ENCODE peak calls at places on chromosomes 13 and 19, in six cellular contexts. One of them, this sample, is unnamed.

GRCh38 chr19:5436101-5436947 is 18.9 kb upstream of the ZNRF4 start:
- DNase-seq in stimulated activated CD4-positive, alpha-beta T cell treated with anti-CD3 and anti-CD28 coated beads, Interleukin-1b, Interleukin-23, amount 100 ng/mL, for 24 hours: no peak
- DNase-seq in gastrocnemius medialis: no peak
- DNase-seq in A549: peak; percentile 65
- DNase-seq in GM12892: no peak
- DNase-seq in neuronal stem cell: peak; percentile 89
- DNase-seq in this sample: peak; percentile 95

GRCh38 chr19:33376931-33377557 is 3.5 kb downstream of the CEBPG start:
- DNase-seq in stimulated activated CD4-positive, alpha-beta T cell treated with anti-CD3 and anti-CD28 coated beads, Interleukin-1b, Interleukin-23, amount 100 ng/mL, for 24 hours: no peak
- DNase-seq in gastrocnemius medialis: no peak
- DNase-seq in A549: peak; percentile 66
- DNase-seq in GM12892: no peak
- DNase-seq in neuronal stem cell: no peak
- DNase-seq in this sample: no peak

GRCh38 chr13:106599875-106600797 is 32.2 kb upstream of the ARGLU1 start:
- DNase-seq in stimulated activated CD4-positive, alpha-beta T cell treated with anti-CD3 and anti-CD28 coated beads, Interleukin-1b, Interleukin-23, amount 100 ng/mL, for 24 hours: no peak
- DNase-seq in gastrocnemius medialis: no peak
- DNase-seq in A549: no peak
- DNase-seq in GM12892: no peak
- DNase-seq in neuronal stem cell: no peak
- DNase-seq in this sample: no peak

GRCh38 chr19:33434886-33435705 is 61.6 kb downstream of the CEBPG start:
- DNase-seq in stimulated activated CD4-positive, alpha-beta T cell treated with anti-CD3 and anti-CD28 coated beads, Interleukin-1b, Interleukin-23, amount 100 ng/mL, for 24 hours: no peak
- DNase-seq in gastrocnemius medialis: no peak
- DNase-seq in A549: no peak
- DNase-seq in GM12892: no peak
- DNase-seq in neuronal stem cell: no peak
- DNase-seq in this sample: no peak

GRCh38 chr19:51479531-51480331 is 1.4 kb downstream of the CEACAM18 start:
- DNase-seq in stimulated activated CD4-positive, alpha-beta T cell treated with anti-CD3 and anti-CD28 coated beads, Interleukin-1b, Interleukin-23, amount 100 ng/mL, for 24 hours: no peak
- DNase-seq in gastrocnemius medialis: no peak
- DNase-seq in A549: no peak
- DNase-seq in GM12892: no peak
- DNase-seq in neuronal stem cell: no peak
- DNase-seq in this sample: no peak

GRCh38 chr19:15340086-15340485 is 7.7 kb upstream of the BRD4 start:
- DNase-seq in stimulated activated CD4-positive, alpha-beta T cell treated with anti-CD3 and anti-CD28 coated beads, Interleukin-1b, Interleukin-23, amount 100 ng/mL, for 24 hours: no peak
- DNase-seq in gastrocnemius medialis: no peak
- DNase-seq in A549: no peak
- DNase-seq in GM12892: no peak
- DNase-seq in neuronal stem cell: no peak
- DNase-seq in this sample: no peak

GRCh38 chr19:54206030-54206830 is 5.6 kb downstream of the RPS9 start:
- DNase-seq in stimulated activated CD4-positive, alpha-beta T cell treated with anti-CD3 and anti-CD28 coated beads, Interleukin-1b, Interleukin-23, amount 100 ng/mL, for 24 hours: no peak
- DNase-seq in gastrocnemius medialis: no peak
- DNase-seq in A549: no peak
- DNase-seq in GM12892: no peak
- DNase-seq in neuronal stem cell: no peak
- DNase-seq in this sample: no peak

GRCh38 chr19:4970558-4971423 is 1.9 kb downstream of the KDM4B start:
- DNase-seq in stimulated activated CD4-positive, alpha-beta T cell treated with anti-CD3 and anti-CD28 coated beads, Interleukin-1b, Interleukin-23, amount 100 ng/mL, for 24 hours: no peak
- DNase-seq in gastrocnemius medialis: peak; percentile 68
- DNase-seq in A549: no peak
- DNase-seq in GM12892: no peak
- DNase-seq in neuronal stem cell: peak; percentile 21
- DNase-seq in this sample: no peak

GRCh38 chr19:38229585-38230073 is 5.6 kb upstream of the DPF1 start:
- DNase-seq in stimulated activated CD4-positive, alpha-beta T cell treated with anti-CD3 and anti-CD28 coated beads, Interleukin-1b, Interleukin-23, amount 100 ng/mL, for 24 hours: peak; percentile 52
- DNase-seq in gastrocnemius medialis: no peak
- DNase-seq in A549: peak; percentile 89
- DNase-seq in GM12892: peak; percentile 84
- DNase-seq in neuronal stem cell: peak; percentile 75
- DNase-seq in this sample: peak; percentile 87

GRCh38 chr13:113654175-113654560 is 3.8 kb downstream of the ATP4B start:
- DNase-seq in stimulated activated CD4-positive, alpha-beta T cell treated with anti-CD3 and anti-CD28 coated beads, Interleukin-1b, Interleukin-23, amount 100 ng/mL, for 24 hours: no peak
- DNase-seq in gastrocnemius medialis: no peak
- DNase-seq in A549: no peak
- DNase-seq in GM12892: no peak
- DNase-seq in neuronal stem cell: no peak
- DNase-seq in this sample: no peak

GRCh38 chr13:94322925-94323324 is 156.6 kb downstream of the DCT start:
- DNase-seq in stimulated activated CD4-positive, alpha-beta T cell treated with anti-CD3 and anti-CD28 coated beads, Interleukin-1b, Interleukin-23, amount 100 ng/mL, for 24 hours: no peak
- DNase-seq in gastrocnemius medialis: no peak
- DNase-seq in A549: no peak
- DNase-seq in GM12892: no peak
- DNase-seq in neuronal stem cell: no peak
- DNase-seq in this sample: no peak

GRCh38 chr19:29966594-29967249 is 24.7 kb downstream of the URI1 start:
- DNase-seq in stimulated activated CD4-positive, alpha-beta T cell treated with anti-CD3 and anti-CD28 coated beads, Interleukin-1b, Interleukin-23, amount 100 ng/mL, for 24 hours: no peak
- DNase-seq in gastrocnemius medialis: no peak
- DNase-seq in A549: peak; percentile 57
- DNase-seq in GM12892: no peak
- DNase-seq in neuronal stem cell: no peak
- DNase-seq in this sample: no peak

GRCh38 chr19:54333586-54334298 is 5.2 kb downstream of the LILRA4 start:
- DNase-seq in stimulated activated CD4-positive, alpha-beta T cell treated with anti-CD3 and anti-CD28 coated beads, Interleukin-1b, Interleukin-23, amount 100 ng/mL, for 24 hours: no peak
- DNase-seq in gastrocnemius medialis: no peak
- DNase-seq in A549: no peak
- DNase-seq in GM12892: no peak
- DNase-seq in neuronal stem cell: no peak
- DNase-seq in this sample: no peak

GRCh38 chr13:77779461-77780272 is 82.2 kb downstream of the SLAIN1 start:
- DNase-seq in stimulated activated CD4-positive, alpha-beta T cell treated with anti-CD3 and anti-CD28 coated beads, Interleukin-1b, Interleukin-23, amount 100 ng/mL, for 24 hours: no peak
- DNase-seq in gastrocnemius medialis: no peak
- DNase-seq in A549: peak; percentile 61
- DNase-seq in GM12892: no peak
- DNase-seq in neuronal stem cell: peak; percentile 33
- DNase-seq in this sample: no peak

GRCh38 chr13:42649761-42650289 is 75.9 kb downstream of the TNFSF11 start:
- DNase-seq in stimulated activated CD4-positive, alpha-beta T cell treated with anti-CD3 and anti-CD28 coated beads, Interleukin-1b, Interleukin-23, amount 100 ng/mL, for 24 hours: no peak
- DNase-seq in gastrocnemius medialis: no peak
- DNase-seq in A549: no peak
- DNase-seq in GM12892: no peak
- DNase-seq in neuronal stem cell: no peak
- DNase-seq in this sample: no peak

GRCh38 chr19:28874742-28875141 is 338.2 kb downstream of the UQCRFS1 start:
- DNase-seq in stimulated activated CD4-positive, alpha-beta T cell treated with anti-CD3 and anti-CD28 coated beads, Interleukin-1b, Interleukin-23, amount 100 ng/mL, for 24 hours: no peak
- DNase-seq in gastrocnemius medialis: no peak
- DNase-seq in A549: no peak
- DNase-seq in GM12892: no peak
- DNase-seq in neuronal stem cell: no peak
- DNase-seq in this sample: no peak

GRCh38 chr13:97394542-97394941 is 39.4 kb upstream of the RAP2A start:
- DNase-seq in stimulated activated CD4-positive, alpha-beta T cell treated with anti-CD3 and anti-CD28 coated beads, Interleukin-1b, Interleukin-23, amount 100 ng/mL, for 24 hours: no peak
- DNase-seq in gastrocnemius medialis: no peak
- DNase-seq in A549: no peak
- DNase-seq in GM12892: no peak
- DNase-seq in neuronal stem cell: no peak
- DNase-seq in this sample: no peak

GRCh38 chr19:1945899-1946298 is 4.9 kb downstream of the CSNK1G2 start:
- DNase-seq in stimulated activated CD4-positive, alpha-beta T cell treated with anti-CD3 and anti-CD28 coated beads, Interleukin-1b, Interleukin-23, amount 100 ng/mL, for 24 hours: no peak
- DNase-seq in gastrocnemius medialis: no peak
- DNase-seq in A549: peak; percentile 56
- DNase-seq in GM12892: no peak
- DNase-seq in neuronal stem cell: no peak
- DNase-seq in this sample: peak; percentile 80

GRCh38 chr19:45368737-45369340 is 1.5 kb downstream of the ERCC2 start:
- DNase-seq in stimulated activated CD4-positive, alpha-beta T cell treated with anti-CD3 and anti-CD28 coated beads, Interleukin-1b, Interleukin-23, amount 100 ng/mL, for 24 hours: no peak
- DNase-seq in gastrocnemius medialis: no peak
- DNase-seq in A549: no peak
- DNase-seq in GM12892: peak; percentile 9
- DNase-seq in neuronal stem cell: no peak
- DNase-seq in this sample: no peak

GRCh38 chr13:74047925-74048324 is 86.3 kb downstream of the KLF12 start:
- DNase-seq in stimulated activated CD4-positive, alpha-beta T cell treated with anti-CD3 and anti-CD28 coated beads, Interleukin-1b, Interleukin-23, amount 100 ng/mL, for 24 hours: no peak
- DNase-seq in gastrocnemius medialis: no peak
- DNase-seq in A549: peak; percentile 33
- DNase-seq in GM12892: no peak
- DNase-seq in neuronal stem cell: no peak
- DNase-seq in this sample: no peak

GRCh38 chr19:37931941-37932655 is 25.1 kb downstream of the SIPA1L3 start:
- DNase-seq in stimulated activated CD4-positive, alpha-beta T cell treated with anti-CD3 and anti-CD28 coated beads, Interleukin-1b, Interleukin-23, amount 100 ng/mL, for 24 hours: no peak
- DNase-seq in gastrocnemius medialis: no peak
- DNase-seq in A549: peak; percentile 96
- DNase-seq in GM12892: peak; percentile 47
- DNase-seq in neuronal stem cell: peak; percentile 70
- DNase-seq in this sample: peak; percentile 72

GRCh38 chr13:81781471-81781870 is 1440.5 kb upstream of the SPRY2 start:
- DNase-seq in stimulated activated CD4-positive, alpha-beta T cell treated with anti-CD3 and anti-CD28 coated beads, Interleukin-1b, Interleukin-23, amount 100 ng/mL, for 24 hours: no peak
- DNase-seq in gastrocnemius medialis: no peak
- DNase-seq in A549: no peak
- DNase-seq in GM12892: no peak
- DNase-seq in neuronal stem cell: no peak
- DNase-seq in this sample: no peak

GRCh38 chr19:4278460-4278901 is 585 bp upstream of the SHD start:
- DNase-seq in stimulated activated CD4-positive, alpha-beta T cell treated with anti-CD3 and anti-CD28 coated beads, Interleukin-1b, Interleukin-23, amount 100 ng/mL, for 24 hours: no peak
- DNase-seq in gastrocnemius medialis: no peak
- DNase-seq in A549: no peak
- DNase-seq in GM12892: no peak
- DNase-seq in neuronal stem cell: no peak
- DNase-seq in this sample: no peak

This sample was measured in ecto neural progenitor cell.